ENCODE peak calls at places on chromosome 10, in eight cellular contexts. One of them, this sample, is unnamed.

GRCh38 chr10:86113044-86113443 is 253.6 kb downstream of the GRID1 start:
- DNase-seq in IMR-90: no peak
- DNase-seq in cardiac muscle cell: no peak
- DNase-seq in activated CD4-positive, CD25-positive, alpha-beta regulatory T cell: no peak
- DNase-seq in stimulated activated CD4-positive, alpha-beta T cell treated with anti-CD3 and anti-CD28 coated beads, Interleukin-12 subunit alpha, Interleukin-12 subunit beta, amount 100 ng/mL, for 4 hours: no peak
- DNase-seq in A673: no peak
- DNase-seq in stomach: no peak
- DNase-seq in substantia nigra: no peak
- DNase-seq in this sample: no peak

GRCh38 chr10:124064676-124065075 is 28.7 kb downstream of the CHST15 start:
- DNase-seq in stomach: no peak
- DNase-seq in stimulated activated CD4-positive, alpha-beta T cell treated with anti-CD3 and anti-CD28 coated beads, Interleukin-12 subunit alpha, Interleukin-12 subunit beta, amount 100 ng/mL, for 4 hours: no peak
- DNase-seq in A673: no peak
- DNase-seq in activated CD4-positive, CD25-positive, alpha-beta regulatory T cell: no peak
- DNase-seq in substantia nigra: no peak
- DNase-seq in IMR-90: no peak
- DNase-seq in cardiac muscle cell: peak; percentile 22
- DNase-seq in this sample: no peak

GRCh38 chr10:119689016-119689564 is 36.8 kb upstream of the INPP5F start:
- DNase-seq in stomach: no peak
- DNase-seq in IMR-90: no peak
- DNase-seq in A673: no peak
- DNase-seq in activated CD4-positive, CD25-positive, alpha-beta regulatory T cell: no peak
- DNase-seq in substantia nigra: no peak
- DNase-seq in cardiac muscle cell: no peak
- DNase-seq in stimulated activated CD4-positive, alpha-beta T cell treated with anti-CD3 and anti-CD28 coated beads, Interleukin-12 subunit alpha, Interleukin-12 subunit beta, amount 100 ng/mL, for 4 hours: no peak
- DNase-seq in this sample: no peak

GRCh38 chr10:75693453-75693852 is 262.0 kb downstream of the LRMDA start:
- DNase-seq in A673: no peak
- DNase-seq in cardiac muscle cell: no peak
- DNase-seq in substantia nigra: no peak
- DNase-seq in activated CD4-positive, CD25-positive, alpha-beta regulatory T cell: no peak
- DNase-seq in stomach: no peak
- DNase-seq in stimulated activated CD4-positive, alpha-beta T cell treated with anti-CD3 and anti-CD28 coated beads, Interleukin-12 subunit alpha, Interleukin-12 subunit beta, amount 100 ng/mL, for 4 hours: no peak
- DNase-seq in IMR-90: no peak
- DNase-seq in this sample: no peak

GRCh38 chr10:87177-88080 is 38.3 kb upstream of the TUBB8 start:
- DNase-seq in A673: no peak
- DNase-seq in stomach: peak; percentile 71
- DNase-seq in IMR-90: no peak
- DNase-seq in cardiac muscle cell: no peak
- DNase-seq in activated CD4-positive, CD25-positive, alpha-beta regulatory T cell: no peak
- DNase-seq in stimulated activated CD4-positive, alpha-beta T cell treated with anti-CD3 and anti-CD28 coated beads, Interleukin-12 subunit alpha, Interleukin-12 subunit beta, amount 100 ng/mL, for 4 hours: no peak
- DNase-seq in substantia nigra: no peak
- DNase-seq in this sample: no peak

GRCh38 chr10:15791816-15792524 is 68.3 kb downstream of the MINDY3 start:
- DNase-seq in substantia nigra: no peak
- DNase-seq in IMR-90: peak; percentile 7
- DNase-seq in A673: no peak
- DNase-seq in stomach: no peak
- DNase-seq in activated CD4-positive, CD25-positive, alpha-beta regulatory T cell: no peak
- DNase-seq in stimulated activated CD4-positive, alpha-beta T cell treated with anti-CD3 and anti-CD28 coated beads, Interleukin-12 subunit alpha, Interleukin-12 subunit beta, amount 100 ng/mL, for 4 hours: no peak
- DNase-seq in cardiac muscle cell: peak; percentile 68
- DNase-seq in this sample: no peak

GRCh38 chr10:25014579-25014978 is 1.4 kb downstream of the ENKUR start:
- DNase-seq in activated CD4-positive, CD25-positive, alpha-beta regulatory T cell: no peak
- DNase-seq in stimulated activated CD4-positive, alpha-beta T cell treated with anti-CD3 and anti-CD28 coated beads, Interleukin-12 subunit alpha, Interleukin-12 subunit beta, amount 100 ng/mL, for 4 hours: no peak
- DNase-seq in IMR-90: no peak
- DNase-seq in A673: no peak
- DNase-seq in stomach: no peak
- DNase-seq in cardiac muscle cell: no peak
- DNase-seq in substantia nigra: no peak
- DNase-seq in this sample: no peak

GRCh38 chr10:122206471-122207065 is 64.5 kb upstream of the BTBD16 start:
- DNase-seq in cardiac muscle cell: no peak
- DNase-seq in A673: no peak
- DNase-seq in activated CD4-positive, CD25-positive, alpha-beta regulatory T cell: no peak
- DNase-seq in stimulated activated CD4-positive, alpha-beta T cell treated with anti-CD3 and anti-CD28 coated beads, Interleukin-12 subunit alpha, Interleukin-12 subunit beta, amount 100 ng/mL, for 4 hours: no peak
- DNase-seq in substantia nigra: no peak
- DNase-seq in stomach: no peak
- DNase-seq in IMR-90: peak; percentile 26
- DNase-seq in this sample: no peak

GRCh38 chr10:4263281-4263921 is 478.4 kb upstream of the KLF6 start:
- DNase-seq in cardiac muscle cell: no peak
- DNase-seq in activated CD4-positive, CD25-positive, alpha-beta regulatory T cell: no peak
- DNase-seq in A673: no peak
- DNase-seq in stimulated activated CD4-positive, alpha-beta T cell treated with anti-CD3 and anti-CD28 coated beads, Interleukin-12 subunit alpha, Interleukin-12 subunit beta, amount 100 ng/mL, for 4 hours: no peak
- DNase-seq in substantia nigra: no peak
- DNase-seq in stomach: no peak
- DNase-seq in IMR-90: no peak
- DNase-seq in this sample: no peak

GRCh38 chr10:72156223-72156622 is 59.6 kb upstream of the ANAPC16 start:
- DNase-seq in cardiac muscle cell: no peak
- DNase-seq in stimulated activated CD4-positive, alpha-beta T cell treated with anti-CD3 and anti-CD28 coated beads, Interleukin-12 subunit alpha, Interleukin-12 subunit beta, amount 100 ng/mL, for 4 hours: no peak
- DNase-seq in substantia nigra: no peak
- DNase-seq in activated CD4-positive, CD25-positive, alpha-beta regulatory T cell: no peak
- DNase-seq in A673: no peak
- DNase-seq in stomach: no peak
- DNase-seq in IMR-90: no peak
- DNase-seq in this sample: no peak

GRCh38 chr10:53079283-53079682 is 306.7 kb upstream of the MBL2 start:
- DNase-seq in substantia nigra: no peak
- DNase-seq in stomach: no peak
- DNase-seq in activated CD4-positive, CD25-positive, alpha-beta regulatory T cell: no peak
- DNase-seq in A673: no peak
- DNase-seq in cardiac muscle cell: no peak
- DNase-seq in stimulated activated CD4-positive, alpha-beta T cell treated with anti-CD3 and anti-CD28 coated beads, Interleukin-12 subunit alpha, Interleukin-12 subunit beta, amount 100 ng/mL, for 4 hours: no peak
- DNase-seq in IMR-90: peak; percentile 0
- DNase-seq in this sample: no peak

GRCh38 chr10:119030421-119031250 is 1.1 kb downstream of the NANOS1 start:
- DNase-seq in stimulated activated CD4-positive, alpha-beta T cell treated with anti-CD3 and anti-CD28 coated beads, Interleukin-12 subunit alpha, Interleukin-12 subunit beta, amount 100 ng/mL, for 4 hours: peak; percentile 42
- DNase-seq in A673: peak; percentile 80
- DNase-seq in substantia nigra: no peak
- DNase-seq in cardiac muscle cell: peak; percentile 57
- DNase-seq in IMR-90: peak; percentile 47
- DNase-seq in activated CD4-positive, CD25-positive, alpha-beta regulatory T cell: no peak
- DNase-seq in stomach: peak; percentile 53
- DNase-seq in this sample: peak; percentile 81

GRCh38 chr10:21285742-21286311 is 239.7 kb downstream of the SKIDA1 start:
- DNase-seq in cardiac muscle cell: no peak
- DNase-seq in stimulated activated CD4-positive, alpha-beta T cell treated with anti-CD3 and anti-CD28 coated beads, Interleukin-12 subunit alpha, Interleukin-12 subunit beta, amount 100 ng/mL, for 4 hours: no peak
- DNase-seq in activated CD4-positive, CD25-positive, alpha-beta regulatory T cell: no peak
- DNase-seq in IMR-90: peak; percentile 21
- DNase-seq in substantia nigra: no peak
- DNase-seq in A673: no peak
- DNase-seq in stomach: no peak
- DNase-seq in this sample: no peak

GRCh38 chr10:49082767-49083166 is 32.6 kb downstream of the VSTM4 start:
- DNase-seq in stomach: no peak
- DNase-seq in substantia nigra: peak; percentile 43
- DNase-seq in cardiac muscle cell: no peak
- DNase-seq in activated CD4-positive, CD25-positive, alpha-beta regulatory T cell: no peak
- DNase-seq in IMR-90: no peak
- DNase-seq in stimulated activated CD4-positive, alpha-beta T cell treated with anti-CD3 and anti-CD28 coated beads, Interleukin-12 subunit alpha, Interleukin-12 subunit beta, amount 100 ng/mL, for 4 hours: no peak
- DNase-seq in A673: no peak
- DNase-seq in this sample: no peak

GRCh38 chr10:69800109-69800508 is 1.6 kb upstream of the COL13A1 start:
- DNase-seq in cardiac muscle cell: peak; percentile 72
- DNase-seq in A673: peak; percentile 74
- DNase-seq in stimulated activated CD4-positive, alpha-beta T cell treated with anti-CD3 and anti-CD28 coated beads, Interleukin-12 subunit alpha, Interleukin-12 subunit beta, amount 100 ng/mL, for 4 hours: no peak
- DNase-seq in IMR-90: peak; percentile 75
- DNase-seq in substantia nigra: no peak
- DNase-seq in stomach: peak; percentile 35
- DNase-seq in activated CD4-positive, CD25-positive, alpha-beta regulatory T cell: no peak
- DNase-seq in this sample: peak; percentile 59

GRCh38 chr10:126226988-126227761 is 161.1 kb downstream of the ADAM12 start:
- DNase-seq in stimulated activated CD4-positive, alpha-beta T cell treated with anti-CD3 and anti-CD28 coated beads, Interleukin-12 subunit alpha, Interleukin-12 subunit beta, amount 100 ng/mL, for 4 hours: no peak
- DNase-seq in IMR-90: no peak
- DNase-seq in activated CD4-positive, CD25-positive, alpha-beta regulatory T cell: no peak
- DNase-seq in stomach: no peak
- DNase-seq in A673: no peak
- DNase-seq in substantia nigra: no peak
- DNase-seq in cardiac muscle cell: no peak
- DNase-seq in this sample: no peak

GRCh38 chr10:132162590-132163277 is 24.0 kb upstream of the DPYSL4 start:
- DNase-seq in A673: no peak
- DNase-seq in substantia nigra: no peak
- DNase-seq in activated CD4-positive, CD25-positive, alpha-beta regulatory T cell: no peak
- DNase-seq in stomach: peak; percentile 45
- DNase-seq in cardiac muscle cell: no peak
- DNase-seq in IMR-90: no peak
- DNase-seq in stimulated activated CD4-positive, alpha-beta T cell treated with anti-CD3 and anti-CD28 coated beads, Interleukin-12 subunit alpha, Interleukin-12 subunit beta, amount 100 ng/mL, for 4 hours: no peak
- DNase-seq in this sample: no peak

GRCh38 chr10:113225903-113226302 is 275.9 kb downstream of the TCF7L2 start:
- DNase-seq in substantia nigra: no peak
- DNase-seq in A673: no peak
- DNase-seq in cardiac muscle cell: no peak
- DNase-seq in stomach: no peak
- DNase-seq in stimulated activated CD4-positive, alpha-beta T cell treated with anti-CD3 and anti-CD28 coated beads, Interleukin-12 subunit alpha, Interleukin-12 subunit beta, amount 100 ng/mL, for 4 hours: no peak
- DNase-seq in activated CD4-positive, CD25-positive, alpha-beta regulatory T cell: no peak
- DNase-seq in IMR-90: no peak
- DNase-seq in this sample: no peak

GRCh38 chr10:121927361-121927840 is 430 bp downstream of the ATE1 start:
- DNase-seq in stimulated activated CD4-positive, alpha-beta T cell treated with anti-CD3 and anti-CD28 coated beads, Interleukin-12 subunit alpha, Interleukin-12 subunit beta, amount 100 ng/mL, for 4 hours: peak; percentile 36
- DNase-seq in IMR-90: peak; percentile 43
- DNase-seq in substantia nigra: peak; percentile 55
- DNase-seq in stomach: peak; percentile 59
- DNase-seq in activated CD4-positive, CD25-positive, alpha-beta regulatory T cell: peak; percentile 24
- DNase-seq in A673: no peak
- DNase-seq in cardiac muscle cell: peak; percentile 50
- DNase-seq in this sample: peak; percentile 62

GRCh38 chr10:118568327-118568848 is 27.1 kb downstream of the PRLHR start:
- DNase-seq in A673: peak; percentile 76
- DNase-seq in IMR-90: peak; percentile 56
- DNase-seq in substantia nigra: peak; percentile 9
- DNase-seq in stomach: no peak
- DNase-seq in stimulated activated CD4-positive, alpha-beta T cell treated with anti-CD3 and anti-CD28 coated beads, Interleukin-12 subunit alpha, Interleukin-12 subunit beta, amount 100 ng/mL, for 4 hours: peak; percentile 13
- DNase-seq in cardiac muscle cell: peak; percentile 75
- DNase-seq in activated CD4-positive, CD25-positive, alpha-beta regulatory T cell: no peak
- DNase-seq in this sample: peak; percentile 69

GRCh38 chr10:102159831-102160230 is 7.6 kb downstream of the NOLC1 start:
- DNase-seq in cardiac muscle cell: no peak
- DNase-seq in activated CD4-positive, CD25-positive, alpha-beta regulatory T cell: no peak
- DNase-seq in IMR-90: no peak
- DNase-seq in substantia nigra: no peak
- DNase-seq in stimulated activated CD4-positive, alpha-beta T cell treated with anti-CD3 and anti-CD28 coated beads, Interleukin-12 subunit alpha, Interleukin-12 subunit beta, amount 100 ng/mL, for 4 hours: no peak
- DNase-seq in A673: no peak
- DNase-seq in stomach: no peak
- DNase-seq in this sample: no peak

GRCh38 chr10:124045794-124046355 is 47.5 kb downstream of the CHST15 start:
- DNase-seq in substantia nigra: no peak
- DNase-seq in activated CD4-positive, CD25-positive, alpha-beta regulatory T cell: no peak
- DNase-seq in A673: no peak
- DNase-seq in cardiac muscle cell: no peak
- DNase-seq in IMR-90: no peak
- DNase-seq in stimulated activated CD4-positive, alpha-beta T cell treated with anti-CD3 and anti-CD28 coated beads, Interleukin-12 subunit alpha, Interleukin-12 subunit beta, amount 100 ng/mL, for 4 hours: no peak
- DNase-seq in stomach: no peak
- DNase-seq in this sample: no peak

GRCh38 chr10:7561216-7561893 is 105.4 kb downstream of the ITIH5 start:
- DNase-seq in stomach: peak; percentile 50
- DNase-seq in activated CD4-positive, CD25-positive, alpha-beta regulatory T cell: no peak
- DNase-seq in cardiac muscle cell: peak; percentile 78
- DNase-seq in A673: no peak
- DNase-seq in stimulated activated CD4-positive, alpha-beta T cell treated with anti-CD3 and anti-CD28 coated beads, Interleukin-12 subunit alpha, Interleukin-12 subunit beta, amount 100 ng/mL, for 4 hours: no peak
- DNase-seq in substantia nigra: no peak
- DNase-seq in IMR-90: no peak
- DNase-seq in this sample: no peak

GRCh38 chr10:90313548-90314325 is 544.1 kb downstream of the HTR7 start:
- DNase-seq in stomach: no peak
- DNase-seq in activated CD4-positive, CD25-positive, alpha-beta regulatory T cell: no peak
- DNase-seq in stimulated activated CD4-positive, alpha-beta T cell treated with anti-CD3 and anti-CD28 coated beads, Interleukin-12 subunit alpha, Interleukin-12 subunit beta, amount 100 ng/mL, for 4 hours: no peak
- DNase-seq in A673: peak; percentile 35
- DNase-seq in IMR-90: peak; percentile 25
- DNase-seq in cardiac muscle cell: no peak
- DNase-seq in substantia nigra: no peak
- DNase-seq in this sample: no peak

GRCh38 chr10:7239312-7239985 is 171.4 kb downstream of the SFMBT2 start:
- DNase-seq in substantia nigra: no peak
- DNase-seq in stimulated activated CD4-positive, alpha-beta T cell treated with anti-CD3 and anti-CD28 coated beads, Interleukin-12 subunit alpha, Interleukin-12 subunit beta, amount 100 ng/mL, for 4 hours: no peak
- DNase-seq in A673: no peak
- DNase-seq in activated CD4-positive, CD25-positive, alpha-beta regulatory T cell: no peak
- DNase-seq in stomach: no peak
- DNase-seq in cardiac muscle cell: no peak
- DNase-seq in IMR-90: no peak
- DNase-seq in this sample: no peak

GRCh38 chr10:84156768-84157167 is 16.8 kb upstream of the GPR15LG start:
- DNase-seq in cardiac muscle cell: peak; percentile 13
- DNase-seq in stimulated activated CD4-positive, alpha-beta T cell treated with anti-CD3 and anti-CD28 coated beads, Interleukin-12 subunit alpha, Interleukin-12 subunit beta, amount 100 ng/mL, for 4 hours: no peak
- DNase-seq in stomach: no peak
- DNase-seq in activated CD4-positive, CD25-positive, alpha-beta regulatory T cell: no peak
- DNase-seq in IMR-90: peak; percentile 10
- DNase-seq in substantia nigra: no peak
- DNase-seq in A673: no peak
- DNase-seq in this sample: no peak

GRCh38 chr10:85976267-85976793 is 390.3 kb downstream of the GRID1 start:
- DNase-seq in stomach: no peak
- DNase-seq in IMR-90: no peak
- DNase-seq in A673: no peak
- DNase-seq in stimulated activated CD4-positive, alpha-beta T cell treated with anti-CD3 and anti-CD28 coated beads, Interleukin-12 subunit alpha, Interleukin-12 subunit beta, amount 100 ng/mL, for 4 hours: no peak
- DNase-seq in activated CD4-positive, CD25-positive, alpha-beta regulatory T cell: no peak
- DNase-seq in cardiac muscle cell: no peak
- DNase-seq in substantia nigra: no peak
- DNase-seq in this sample: no peak

GRCh38 chr10:24208661-24209420 is at the start of gene KIAA1217:
- DNase-seq in IMR-90: peak; percentile 29
- DNase-seq in substantia nigra: no peak
- DNase-seq in stomach: peak; percentile 39
- DNase-seq in activated CD4-positive, CD25-positive, alpha-beta regulatory T cell: no peak
- DNase-seq in A673: peak; percentile 69
- DNase-seq in stimulated activated CD4-positive, alpha-beta T cell treated with anti-CD3 and anti-CD28 coated beads, Interleukin-12 subunit alpha, Interleukin-12 subunit beta, amount 100 ng/mL, for 4 hours: no peak
- DNase-seq in cardiac muscle cell: peak; percentile 55
- DNase-seq in this sample: peak; percentile 24

GRCh38 chr10:26215923-26216576 is 524 bp upstream of the GAD2 start:
- DNase-seq in substantia nigra: peak; percentile 11
- DNase-seq in stomach: no peak
- DNase-seq in A673: peak; percentile 72
- DNase-seq in cardiac muscle cell: peak; percentile 27
- DNase-seq in activated CD4-positive, CD25-positive, alpha-beta regulatory T cell: no peak
- DNase-seq in stimulated activated CD4-positive, alpha-beta T cell treated with anti-CD3 and anti-CD28 coated beads, Interleukin-12 subunit alpha, Interleukin-12 subunit beta, amount 100 ng/mL, for 4 hours: no peak
- DNase-seq in IMR-90: no peak
- DNase-seq in this sample: peak; percentile 21

GRCh38 chr10:84076047-84076388 is 63.3 kb upstream of the GHITM start:
- DNase-seq in IMR-90: peak; percentile 70
- DNase-seq in stomach: no peak
- DNase-seq in A673: no peak
- DNase-seq in stimulated activated CD4-positive, alpha-beta T cell treated with anti-CD3 and anti-CD28 coated beads, Interleukin-12 subunit alpha, Interleukin-12 subunit beta, amount 100 ng/mL, for 4 hours: no peak
- DNase-seq in cardiac muscle cell: peak; percentile 91
- DNase-seq in substantia nigra: no peak
- DNase-seq in activated CD4-positive, CD25-positive, alpha-beta regulatory T cell: no peak
- DNase-seq in this sample: no peak

GRCh38 chr10:104029528-104029875 is 56.2 kb downstream of the COL17A1 start:
- DNase-seq in A673: no peak
- DNase-seq in stomach: no peak
- DNase-seq in activated CD4-positive, CD25-positive, alpha-beta regulatory T cell: no peak
- DNase-seq in IMR-90: peak; percentile 63
- DNase-seq in substantia nigra: peak; percentile 67
- DNase-seq in cardiac muscle cell: peak; percentile 86
- DNase-seq in stimulated activated CD4-positive, alpha-beta T cell treated with anti-CD3 and anti-CD28 coated beads, Interleukin-12 subunit alpha, Interleukin-12 subunit beta, amount 100 ng/mL, for 4 hours: no peak
- DNase-seq in this sample: no peak

GRCh38 chr10:501596-501995 is 187.9 kb downstream of the DIP2C start:
- DNase-seq in substantia nigra: no peak
- DNase-seq in stimulated activated CD4-positive, alpha-beta T cell treated with anti-CD3 and anti-CD28 coated beads, Interleukin-12 subunit alpha, Interleukin-12 subunit beta, amount 100 ng/mL, for 4 hours: no peak
- DNase-seq in cardiac muscle cell: peak; percentile 38
- DNase-seq in activated CD4-positive, CD25-positive, alpha-beta regulatory T cell: no peak
- DNase-seq in stomach: peak; percentile 62
- DNase-seq in IMR-90: no peak
- DNase-seq in A673: no peak
- DNase-seq in this sample: no peak

GRCh38 chr10:126199221-126199998 is 188.9 kb downstream of the ADAM12 start:
- DNase-seq in stimulated activated CD4-positive, alpha-beta T cell treated with anti-CD3 and anti-CD28 coated beads, Interleukin-12 subunit alpha, Interleukin-12 subunit beta, amount 100 ng/mL, for 4 hours: no peak
- DNase-seq in A673: no peak
- DNase-seq in IMR-90: peak; percentile 100
- DNase-seq in stomach: no peak
- DNase-seq in cardiac muscle cell: peak; percentile 95
- DNase-seq in activated CD4-positive, CD25-positive, alpha-beta regulatory T cell: no peak
- DNase-seq in substantia nigra: no peak
- DNase-seq in this sample: no peak

GRCh38 chr10:113957013-113957412 is 86.7 kb upstream of the ADRB1 start:
- DNase-seq in stomach: no peak
- DNase-seq in substantia nigra: no peak
- DNase-seq in cardiac muscle cell: peak; percentile 84
- DNase-seq in A673: peak; percentile 37
- DNase-seq in activated CD4-positive, CD25-positive, alpha-beta regulatory T cell: no peak
- DNase-seq in stimulated activated CD4-positive, alpha-beta T cell treated with anti-CD3 and anti-CD28 coated beads, Interleukin-12 subunit alpha, Interleukin-12 subunit beta, amount 100 ng/mL, for 4 hours: no peak
- DNase-seq in IMR-90: peak; percentile 93
- DNase-seq in this sample: no peak

This sample was measured in NCI-H82.